ENCODE peak calls at places on chromosomes 2 and 18, in eight cellular contexts. R, V, A, Q, O, D, F and N are unnamed samples.

GRCh38 chr2:148899638-148900318 is 24.8 kb downstream of the KIF5C start:
- DNase-seq in R (no peak), V (no peak), A (no peak), Q (no peak), O (no peak), D (no peak), F (no peak), N (no peak)

GRCh38 chr2:196759378-196759706 is 40.1 kb downstream of the GTF3C3 start:
- DNase-seq in R (peak), V (no peak), A (peak), Q (no peak), O (no peak), D (peak), F (no peak), N (no peak)

GRCh38 chr2:132782166-132782783 is 112.3 kb upstream of the LYPD1 start:
- DNase-seq in R (no peak), V (no peak), A (no peak), Q (no peak), O (no peak), D (no peak), F (no peak), N (no peak)

GRCh38 chr2:69043736-69044400 is 30.9 kb downstream of the ANTXR1 start:
- DNase-seq in R (no peak), V (no peak), A (no peak), Q (no peak), O (no peak), D (no peak), F (peak), N (no peak)

GRCh38 chr2:131431336-131431735 is 44.6 kb upstream of the TUBA3D start:
- DNase-seq in R (no peak), V (no peak), A (peak), Q (no peak), O (no peak), D (peak), F (no peak), N (no peak)

GRCh38 chr2:239154971-239155805 is 245.6 kb downstream of the HDAC4 start:
- DNase-seq in R (no peak), V (peak), A (no peak), Q (peak), O (no peak), D (no peak), F (no peak), N (peak)

GRCh38 chr2:179273461-179273962 is 8.9 kb upstream of the SESTD1 start:
- DNase-seq in R (no peak), V (no peak), A (no peak), Q (no peak), O (no peak), D (peak), F (no peak), N (peak)

GRCh38 chr2:173058673-173059072 is 17.0 kb upstream of the MAP3K20 start:
- DNase-seq in R (peak), V (no peak), A (no peak), Q (no peak), O (no peak), D (no peak), F (no peak), N (no peak)

GRCh38 chr2:226763320-226763719 is 36.3 kb downstream of the IRS1 start:
- DNase-seq in R (no peak), V (no peak), A (no peak), Q (no peak), O (no peak), D (peak), F (no peak), N (no peak)

GRCh38 chr2:41498791-41499190 is 549.0 kb upstream of the PKDCC start:
- DNase-seq in R (no peak), V (no peak), A (no peak), Q (no peak), O (no peak), D (no peak), F (no peak), N (no peak)

GRCh38 chr18:11653521-11653920 is 35.5 kb upstream of the GNAL start:
- DNase-seq in R (no peak), V (peak), A (no peak), Q (no peak), O (no peak), D (no peak), F (no peak), N (no peak)

GRCh38 chr18:11657152-11657551 is 31.9 kb upstream of the GNAL start:
- DNase-seq in R (no peak), V (no peak), A (no peak), Q (no peak), O (no peak), D (no peak), F (no peak), N (no peak)

GRCh38 chr18:11654736-11655604 is 34.1 kb upstream of the GNAL start:
- DNase-seq in R (peak), V (peak), A (peak), Q (peak), O (peak), D (peak), F (no peak), N (peak)

GRCh38 chr18:11657554-11657953 is 31.5 kb upstream of the GNAL start:
- DNase-seq in R (no peak), V (no peak), A (no peak), Q (no peak), O (no peak), D (no peak), F (no peak), N (no peak)

GRCh38 chr18:11655605-11655932 is 33.5 kb upstream of the GNAL start:
- DNase-seq in R (no peak), V (no peak), A (no peak), Q (no peak), O (no peak), D (no peak), F (no peak), N (no peak)
- TF ChIP-seq CTCF in R (no peak), V (no peak), A (no peak), Q (no peak), O (peak), D (no peak), F (peak), N (peak)

GRCh38 chr2:152120430-152120829 is 21.6 kb upstream of the CACNB4 start:
- DNase-seq in R (no peak), V (no peak), A (no peak), Q (no peak), O (no peak), D (no peak), F (no peak), N (no peak)

GRCh38 chr2:152115952-152116351 is 17.1 kb upstream of the CACNB4 start:
- DNase-seq in R (peak), V (peak), A (no peak), Q (no peak), O (no peak), D (no peak), F (no peak), N (no peak)
- TF ChIP-seq CTCF in R (peak), V (peak), A (no peak), Q (no peak), O (no peak), D (no peak), F (no peak), N (no peak)

DNA sequence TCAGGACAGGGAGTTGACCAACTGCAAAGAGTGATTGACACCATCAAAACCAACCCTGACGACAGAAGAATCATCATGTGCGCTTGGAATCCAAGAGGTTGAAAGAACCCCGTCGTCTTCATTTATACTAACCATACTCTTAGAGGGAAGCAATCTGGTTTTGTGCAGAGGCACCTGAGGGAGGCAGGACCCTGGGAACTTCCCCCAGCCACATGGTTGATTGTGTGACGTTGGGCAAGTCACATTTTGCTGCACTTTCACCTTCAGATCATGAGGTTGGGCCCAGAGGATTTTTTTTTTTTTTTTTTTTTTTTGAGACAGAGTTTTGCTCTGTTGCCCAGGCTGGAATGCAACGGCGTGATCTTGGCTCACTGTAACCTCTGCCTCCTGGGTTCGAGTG is 11.6 kb downstream of the TYMS start:
- DNase-seq in R (no peak), V (peak), A (no peak), Q (no peak), O (no peak), D (no peak), F (no peak), N (no peak)
- TF ChIP-seq CTCF in R (no peak), V (no peak), A (no peak), Q (no peak), O (no peak), D (no peak), F (no peak), N (no peak)

GRCh38 chr2:218644721-218645120 is 14.7 kb downstream of the ZNF142 start:
- DNase-seq in R (no peak), V (no peak), A (no peak), Q (no peak), O (no peak), D (no peak), F (no peak), N (no peak)
- TF ChIP-seq CTCF in R (peak), V (no peak), A (no peak), Q (no peak), O (no peak), D (no peak), F (no peak), N (no peak)

GRCh38 chr2:231245253-231246094 is 47.0 kb downstream of the ARMC9 start:
- DNase-seq in R (peak), V (no peak), A (peak), Q (no peak), O (no peak), D (no peak), F (peak), N (no peak)
- TF ChIP-seq CTCF in R (peak), V (no peak), A (no peak), Q (no peak), O (no peak), D (no peak), F (peak), N (no peak)

DNA sequence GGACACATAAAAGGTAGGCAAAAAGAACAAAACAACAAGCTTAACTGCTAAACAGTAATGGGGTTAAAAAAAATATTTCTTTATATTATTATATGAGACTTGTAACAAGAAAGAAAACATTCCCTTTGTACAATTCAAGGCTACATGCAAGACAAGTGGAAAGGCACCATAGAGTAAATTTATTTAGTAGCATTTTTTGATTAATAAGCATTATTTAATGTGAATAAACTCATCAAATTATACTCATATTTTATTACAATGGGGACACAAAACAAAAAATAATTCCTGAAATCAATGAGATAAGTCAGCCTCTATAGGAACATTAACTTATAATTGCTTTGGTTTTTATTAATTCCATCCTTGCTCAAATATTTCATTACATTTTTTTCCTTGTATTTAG is 809.2 kb downstream of the ERBB4 start:
- DNase-seq in R (no peak), V (no peak), A (no peak), Q (no peak), O (no peak), D (no peak), F (no peak), N (no peak)
- TF ChIP-seq CTCF in R (no peak), V (no peak), A (no peak), Q (no peak), O (no peak), D (no peak), F (no peak), N (no peak)

GRCh38 chr2:237455764-237456163 is 31.3 kb upstream of the MLPH start:
- DNase-seq in R (no peak), V (no peak), A (no peak), Q (no peak), O (no peak), D (no peak), F (no peak), N (no peak)
- TF ChIP-seq CTCF in R (no peak), V (no peak), A (no peak), Q (no peak), O (no peak), D (no peak), F (no peak), N (no peak)

DNA sequence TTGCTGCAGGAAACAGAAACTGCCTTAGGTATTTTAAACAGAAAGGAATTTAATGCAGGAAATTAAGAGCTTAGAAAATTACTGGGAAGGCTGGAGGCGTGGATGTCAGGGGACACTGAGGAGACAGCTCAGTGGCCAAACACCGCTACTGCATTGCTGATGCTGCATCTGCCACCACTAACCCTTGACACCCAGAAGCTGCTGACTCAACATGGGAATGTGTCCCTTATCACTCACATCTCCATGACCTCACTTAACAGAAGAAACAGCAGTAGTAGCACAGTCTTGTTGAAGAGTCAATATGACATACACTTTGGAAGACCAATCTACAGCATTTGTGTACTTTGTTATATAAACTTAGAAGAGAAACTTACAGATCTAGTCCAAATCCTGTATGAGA is 906.1 kb downstream of the SLC4A3 start:
- DNase-seq in R (peak), V (peak), A (peak), Q (no peak), O (no peak), D (peak), F (peak), N (no peak)
- TF ChIP-seq CTCF in R (peak), V (peak), A (peak), Q (no peak), O (no peak), D (peak), F (peak), N (peak)

GRCh38 chr18:2895391-2895790 is 48.6 kb downstream of the EMILIN2 start:
- DNase-seq in R (no peak), V (peak), A (no peak), Q (no peak), O (no peak), D (no peak), F (no peak), N (no peak)
- TF ChIP-seq CTCF in R (no peak), V (no peak), A (no peak), Q (no peak), O (no peak), D (no peak), F (no peak), N (no peak)

GRCh38 chr2:47510745-47511144 is 107.8 kb downstream of the MSH2 start:
- DNase-seq in R (no peak), V (peak), A (no peak), Q (no peak), O (no peak), D (no peak), F (no peak), N (no peak)
- TF ChIP-seq CTCF in R (peak), V (peak), A (no peak), Q (no peak), O (no peak), D (peak), F (no peak), N (no peak)